ENCODE peak calls at places on chromosome 2, in ten cellular contexts. D is occipital lobe; J is kidney; T is kidney glomerular epithelial cell; Z is GM06990; B is EL; O is mammary epithelial cell; F is GM13976; S is MCF 10A; K is effector memory CD4-positive, alpha-beta T cell. V is an unnamed sample.

GRCh38 chr2:221434155-221434554 is 137.9 kb downstream of the EPHA4 start:
- DNase-seq in D (no peak), J (no peak), T (no peak), Z (no peak), B (no peak), O (peak), F (no peak), S (no peak), K (no peak), V (no peak)

GRCh38 chr2:44549099-44549471 is 187.3 kb downstream of the CAMKMT start:
- DNase-seq in D (no peak), J (no peak), T (peak), Z (no peak), B (peak), O (peak), F (no peak), S (peak), K (no peak), V (no peak)

GRCh38 chr2:237916296-237916695 is 50.5 kb upstream of the UBE2F start:
- DNase-seq in D (no peak), J (no peak), T (no peak), Z (no peak), B (no peak), O (no peak), F (no peak), S (no peak), K (no peak), V (no peak)

GRCh38 chr2:5401258-5401657 is 290.9 kb upstream of the SOX11 start:
- DNase-seq in D (no peak), J (no peak), T (peak), Z (no peak), B (no peak), O (no peak), F (no peak), S (no peak), K (no peak), V (no peak)

GRCh38 chr2:172783091-172783898 is 47.6 kb downstream of the RAPGEF4 start:
- DNase-seq in D (no peak), J (peak), T (peak), Z (no peak), B (peak), O (peak), F (no peak), S (peak), K (no peak), V (no peak)

GRCh38 chr2:71813315-71813714 is 334.3 kb downstream of the CYP26B1 start:
- DNase-seq in D (no peak), J (no peak), T (no peak), Z (no peak), B (no peak), O (no peak), F (no peak), S (no peak), K (no peak), V (no peak)

GRCh38 chr2:206011018-206011614 is 74.9 kb downstream of the INO80D start:
- DNase-seq in D (no peak), J (no peak), T (no peak), Z (no peak), B (no peak), O (no peak), F (no peak), S (no peak), K (no peak), V (no peak)

GRCh38 chr2:100820346-100821254 is 661 bp downstream of the NPAS2 start:
- DNase-seq in D (no peak), J (peak), T (no peak), Z (no peak), B (no peak), O (peak), F (peak), S (peak), K (no peak), V (peak)

GRCh38 chr2:120330946-120331822 is 14.8 kb upstream of the INHBB start:
- DNase-seq in D (no peak), J (peak), T (no peak), Z (no peak), B (no peak), O (no peak), F (no peak), S (no peak), K (no peak), V (no peak)

GRCh38 chr2:29011650-29012060 is 30.6 kb downstream of the TOGARAM2 start:
- DNase-seq in D (no peak), J (peak), T (no peak), Z (no peak), B (no peak), O (no peak), F (no peak), S (no peak), K (peak), V (peak)

GRCh38 chr2:200471324-200471848 is 38.5 kb downstream of the KCTD18 start:
- DNase-seq in D (peak), J (no peak), T (peak), Z (peak), B (peak), O (peak), F (peak), S (peak), K (peak), V (peak)

GRCh38 chr2:139259422-139260051 is 479.3 kb upstream of the NXPH2 start:
- DNase-seq in D (no peak), J (no peak), T (no peak), Z (no peak), B (no peak), O (no peak), F (no peak), S (no peak), K (no peak), V (no peak)

GRCh38 chr2:96626553-96626942 is 11.6 kb downstream of the KANSL3 start:
- DNase-seq in D (no peak), J (no peak), T (no peak), Z (no peak), B (no peak), O (no peak), F (no peak), S (no peak), K (no peak), V (no peak)

GRCh38 chr2:10009811-10010781 is 33.3 kb upstream of the KLF11 start:
- DNase-seq in D (no peak), J (peak), T (no peak), Z (no peak), B (peak), O (no peak), F (no peak), S (no peak), K (no peak), V (no peak)

GRCh38 chr2:19299522-19299921 is 58.9 kb downstream of the OSR1 start:
- DNase-seq in D (no peak), J (no peak), T (no peak), Z (no peak), B (no peak), O (no peak), F (no peak), S (no peak), K (no peak), V (no peak)

GRCh38 chr2:43265006-43265770 is 38.8 kb upstream of the ZFP36L2 start:
- DNase-seq in D (no peak), J (peak), T (no peak), Z (no peak), B (no peak), O (no peak), F (no peak), S (no peak), K (no peak), V (no peak)

GRCh38 chr2:9768388-9768787 is 74.9 kb upstream of the TAF1B start:
- DNase-seq in D (no peak), J (no peak), T (no peak), Z (no peak), B (no peak), O (no peak), F (no peak), S (no peak), K (no peak), V (no peak)

GRCh38 chr2:7007846-7008741 is 90.9 kb downstream of the RNF144A start:
- DNase-seq in D (peak), J (peak), T (no peak), Z (no peak), B (no peak), O (peak), F (no peak), S (peak), K (no peak), V (no peak)

GRCh38 chr2:192500550-192501200 is 305.9 kb upstream of the TMEFF2 start:
- DNase-seq in D (peak), J (no peak), T (peak), Z (no peak), B (peak), O (peak), F (no peak), S (peak), K (no peak), V (peak)

GRCh38 chr2:181077128-181077709 is 96.8 kb downstream of the UBE2E3 start:
- DNase-seq in D (no peak), J (no peak), T (peak), Z (peak), B (peak), O (peak), F (peak), S (peak), K (no peak), V (peak)

GRCh38 chr2:7567646-7568045 is 650.4 kb downstream of the RNF144A start:
- DNase-seq in D (no peak), J (no peak), T (no peak), Z (peak), B (no peak), O (no peak), F (peak), S (no peak), K (no peak), V (peak)

GRCh38 chr2:31429759-31430438 is 15.4 kb upstream of the XDH start:
- DNase-seq in D (no peak), J (no peak), T (peak), Z (no peak), B (no peak), O (peak), F (no peak), S (peak), K (peak), V (peak)

GRCh38 chr2:48738806-48739205 is 16.7 kb downstream of the LHCGR start:
- DNase-seq in D (no peak), J (no peak), T (no peak), Z (no peak), B (peak), O (peak), F (no peak), S (peak), K (no peak), V (no peak)

GRCh38 chr2:203808041-203808750 is 59.4 kb upstream of the CTLA4 start:
- DNase-seq in D (no peak), J (no peak), T (peak), Z (no peak), B (peak), O (peak), F (no peak), S (peak), K (no peak), V (no peak)